ENCODE peak calls at places on chromosomes 2 and 18, in seven cellular contexts. Y is GM03348; V is uterus; R is adrenal gland; O is NCI-H526; F is HCEC 1CT; X is effector memory CD4-positive, alpha-beta T cell. Q is an unnamed sample.

GRCh38 chr2:196225213-196225612 is 53.8 kb upstream of the STK17B start:
- DNase-seq in Y (peak; percentile 85), X (no peak), F (peak; percentile 67), V (no peak), O (no peak), R (no peak), Q (peak; percentile 22)

GRCh38 chr2:73968357-73968937 is 16.3 kb upstream of the TET3 start:
- DNase-seq in O (no peak), X (no peak), V (no peak), Y (no peak), F (no peak), R (no peak), Q (no peak)

GRCh38 chr2:29042581-29043075 is 31.7 kb downstream of the PCARE start:
- DNase-seq in X (no peak), O (no peak), V (peak; percentile 43), R (peak; percentile 72), F (peak; percentile 7), Y (no peak), Q (no peak)

GRCh38 chr2:64019083-64019974 is at the start of gene VPS54:
- DNase-seq in X (peak; percentile 36), Y (peak; percentile 85), F (peak; percentile 55), R (peak; percentile 62), V (peak; percentile 64), O (peak; percentile 82), Q (no peak)

GRCh38 chr2:59301466-59302402 is 1060.6 kb upstream of the FANCL start:
- DNase-seq in Y (peak; percentile 69), V (peak; percentile 21), X (no peak), O (peak; percentile 88), F (no peak), R (peak; percentile 42), Q (peak; percentile 59)

GRCh38 chr2:10658914-10659257 is 30.9 kb downstream of the NOL10 start:
- DNase-seq in V (no peak), X (no peak), O (no peak), Y (peak; percentile 10), F (no peak), R (no peak), Q (peak; percentile 81)

GRCh38 chr18:31684279-31685096 is at the start of gene B4GALT6:
- DNase-seq in O (peak; percentile 67), V (no peak), X (no peak), F (peak; percentile 7), R (peak; percentile 53), Y (peak; percentile 31), Q (no peak)

GRCh38 chr2:128771401-128771800 is 452.7 kb upstream of the HS6ST1 start:
- DNase-seq in Y (no peak), V (no peak), F (no peak), R (no peak), O (no peak), X (no peak), Q (no peak)

GRCh38 chr18:46916551-46917107 is 678 bp downstream of the PIAS2 start:
- DNase-seq in Y (no peak), F (peak; percentile 34), R (no peak), V (peak; percentile 19), X (peak; percentile 12), O (no peak), Q (peak; percentile 30)

GRCh38 chr2:12296915-12297314 is 419.8 kb upstream of the TRIB2 start:
- DNase-seq in Y (no peak), X (no peak), V (no peak), O (no peak), F (no peak), R (no peak), Q (no peak)

GRCh38 chr2:231795525-231796327 is 9.5 kb downstream of the COPS7B start:
- DNase-seq in R (peak; percentile 84), F (peak; percentile 79), O (peak; percentile 41), X (no peak), Y (no peak), V (no peak), Q (peak; percentile 84)

GRCh38 chr2:113084249-113085000 is 16.7 kb downstream of the IL1F10 start:
- DNase-seq in V (no peak), Y (peak; percentile 30), F (peak; percentile 15), X (no peak), O (peak; percentile 2), R (no peak), Q (no peak)

GRCh38 chr18:48293954-48294893 is 115.0 kb downstream of the ZBTB7C start:
- DNase-seq in Y (no peak), X (no peak), V (no peak), F (no peak), R (no peak), O (peak; percentile 92), Q (no peak)

GRCh38 chr2:234690569-234691225 is 193.8 kb upstream of the ARL4C start:
- DNase-seq in X (no peak), F (no peak), V (no peak), Y (peak; percentile 52), R (peak; percentile 30), O (peak; percentile 98), Q (no peak)

GRCh38 chr2:166090346-166090745 is 37.5 kb downstream of the SCN1A start:
- DNase-seq in V (no peak), R (no peak), O (no peak), Y (no peak), F (peak; percentile 71), X (no peak), Q (no peak)

GRCh38 chr2:11687736-11688135 is 17.7 kb upstream of the NTSR2 start:
- DNase-seq in R (no peak), V (no peak), Y (no peak), X (no peak), F (no peak), O (no peak), Q (no peak)

GRCh38 chr18:28193177-28193778 is 16.3 kb upstream of the CDH2 start:
- DNase-seq in R (no peak), F (no peak), V (no peak), Y (no peak), O (no peak), X (no peak), Q (no peak)

GRCh38 chr2:217246108-217246507 is 386.2 kb upstream of the TNP1 start:
- DNase-seq in F (no peak), X (no peak), R (no peak), Y (no peak), O (no peak), V (no peak), Q (no peak)